ENCODE peak calls at places on chromosomes 16 and 17, in seven cellular contexts. L is occipital lobe; O is cardiac septum; J is stimulated activated CD8-positive, alpha-beta memory T cell treated with anti-CD3 and anti-CD28 coated beads, Interleukin-12 subunit alpha, Interleukin-12 subunit beta, amount 100 ng/mL, for 4 hours; I is A549; G is lower leg skin; N is activated naive CD4-positive, alpha-beta T cell. Y is an unnamed sample.

GRCh38 chr16:69566437-69567030 is 768 bp downstream of the NFAT5 start:
- DNase-seq in L (peak), O (peak), J (no peak), I (peak), G (peak), N (no peak), Y (peak)

GRCh38 chr16:49986351-49987124 is 38.5 kb upstream of the CNEP1R1 start:
- DNase-seq in L (no peak), O (no peak), J (no peak), I (no peak), G (no peak), N (no peak), Y (no peak)

GRCh38 chr17:29565643-29566472 is 979 bp downstream of the ABHD15 start:
- DNase-seq in L (no peak), O (peak), J (peak), I (peak), G (peak), N (no peak), Y (no peak)

GRCh38 chr17:13297198-13297597 is 279.4 kb upstream of the ELAC2 start:
- DNase-seq in L (no peak), O (no peak), J (no peak), I (no peak), G (no peak), N (no peak), Y (no peak)

GRCh38 chr17:12634789-12635414 is 30.8 kb upstream of the MYOCD start:
- DNase-seq in L (no peak), O (no peak), J (no peak), I (no peak), G (no peak), N (no peak), Y (no peak)

GRCh38 chr16:13245713-13246377 is 344.4 kb downstream of the SHISA9 start:
- DNase-seq in L (no peak), O (no peak), J (no peak), I (no peak), G (no peak), N (no peak), Y (no peak)

GRCh38 chr17:38565853-38566665 is 39.7 kb downstream of the SRCIN1 start:
- DNase-seq in L (no peak), O (no peak), J (no peak), I (no peak), G (no peak), N (no peak), Y (no peak)

GRCh38 chr16:61146429-61146828 is 889.8 kb downstream of the CDH8 start:
- DNase-seq in L (no peak), O (no peak), J (no peak), I (no peak), G (no peak), N (no peak), Y (no peak)

GRCh38 chr17:76453431-76453743 is 435 bp upstream of the UBE2O start:
- DNase-seq in L (no peak), O (no peak), J (no peak), I (no peak), G (no peak), N (no peak), Y (no peak)

GRCh38 chr17:82803185-82803584 is 36.6 kb downstream of the ZNF750 start:
- DNase-seq in L (no peak), O (no peak), J (no peak), I (no peak), G (no peak), N (no peak), Y (no peak)

GRCh38 chr16:1902547-1903219 is 15.5 kb downstream of the HS3ST6 start:
- DNase-seq in L (no peak), O (no peak), J (no peak), I (no peak), G (no peak), N (no peak), Y (no peak)

GRCh38 chr16:21260870-21261791 is 17.0 kb downstream of the CRYM start:
- DNase-seq in L (no peak), O (no peak), J (no peak), I (peak), G (no peak), N (no peak), Y (no peak)

GRCh38 chr16:14219983-14220382 is 148.9 kb downstream of the MRTFB start:
- DNase-seq in L (no peak), O (no peak), J (no peak), I (no peak), G (no peak), N (no peak), Y (no peak)

GRCh38 chr17:65785109-65785508 is 223.7 kb upstream of the AXIN2 start:
- DNase-seq in L (no peak), O (no peak), J (no peak), I (peak), G (no peak), N (no peak), Y (no peak)

GRCh38 chr16:27685802-27686201 is 135.9 kb downstream of the KATNIP start:
- DNase-seq in L (no peak), O (peak), J (no peak), I (no peak), G (no peak), N (no peak), Y (no peak)

GRCh38 chr17:80917716-80918560 is 73.7 kb upstream of the CHMP6 start:
- DNase-seq in L (no peak), O (peak), J (no peak), I (no peak), G (no peak), N (no peak), Y (no peak)

GRCh38 chr16:11609474-11610120 is 22.9 kb upstream of the LITAF start:
- DNase-seq in L (no peak), O (no peak), J (no peak), I (no peak), G (no peak), N (no peak), Y (no peak)

GRCh38 chr17:51087072-51087757 is 33.5 kb downstream of the SPAG9 start:
- DNase-seq in L (no peak), O (no peak), J (no peak), I (no peak), G (no peak), N (no peak), Y (no peak)

GRCh38 chr17:80688994-80689635 is 144.5 kb downstream of the RPTOR start:
- DNase-seq in L (no peak), O (no peak), J (no peak), I (no peak), G (no peak), N (no peak), Y (no peak)

GRCh38 chr17:47730681-47731080 is 2.4 kb upstream of the TBX21 start:
- DNase-seq in L (no peak), O (no peak), J (no peak), I (no peak), G (no peak), N (no peak), Y (no peak)